ENCODE peak calls at places on chromosomes 5 and 9, in eight cellular contexts. P is GM12878; Q is CD8-positive, alpha-beta T cell; B is fibroblast of lung; A is ovary; D is epithelial cell of proximal tubule; N is cardiac muscle cell; T is BE2C. R is an unnamed sample.

GRCh38 chr5:13251623-13252367 is 692.7 kb downstream of the DNAH5 start:
- DNase-seq in P (no peak), Q (no peak), B (peak; percentile 85), A (no peak), D (no peak), N (peak; percentile 8), T (no peak), R (no peak)

GRCh38 chr5:32055891-32056866 is 117.9 kb downstream of the GOLPH3 start:
- DNase-seq in P (no peak), Q (no peak), B (no peak), A (no peak), D (no peak), N (no peak), T (no peak), R (no peak)

GRCh38 chr5:142800776-142801494 is 30.8 kb downstream of the ARHGAP26 start:
- DNase-seq in P (peak; percentile 48), Q (peak; percentile 71), B (no peak), A (no peak), D (no peak), N (no peak), T (no peak), R (no peak)

GRCh38 chr9:120570296-120570695 is 9.7 kb downstream of the CDK5RAP2 start:
- DNase-seq in P (no peak), Q (no peak), B (no peak), A (no peak), D (no peak), N (no peak), T (no peak), R (no peak)

GRCh38 chr9:109912082-109912581 is 132.1 kb downstream of the PALM2AKAP2 start:
- DNase-seq in P (no peak), Q (no peak), B (peak; percentile 63), A (no peak), D (no peak), N (peak; percentile 34), T (no peak), R (peak; percentile 66)

GRCh38 chr5:97876272-97876671 is 693.2 kb upstream of the RIOK2 start:
- DNase-seq in P (no peak), Q (no peak), B (peak; percentile 38), A (no peak), D (no peak), N (peak; percentile 49), T (no peak), R (no peak)

GRCh38 chr9:31140316-31140715 is 1244.1 kb upstream of the ACO1 start:
- DNase-seq in P (no peak), Q (no peak), B (peak; percentile 59), A (no peak), D (peak; percentile 12), N (peak; percentile 59), T (no peak), R (peak; percentile 14)

GRCh38 chr9:114071197-114071795 is 6.8 kb downstream of the AMBP start:
- DNase-seq in P (no peak), Q (no peak), B (no peak), A (no peak), D (no peak), N (no peak), T (no peak), R (no peak)

GRCh38 chr5:9477537-9477936 is 68.3 kb downstream of the SEMA5A start:
- DNase-seq in P (no peak), Q (no peak), B (no peak), A (no peak), D (no peak), N (no peak), T (no peak), R (no peak)

GRCh38 chr5:6849569-6849968 is 136.3 kb downstream of the TENT4A start:
- DNase-seq in P (no peak), Q (no peak), B (no peak), A (no peak), D (no peak), N (no peak), T (no peak), R (no peak)

GRCh38 chr5:150515446-150515845 is 7.5 kb downstream of the NDST1 start:
- DNase-seq in P (no peak), Q (no peak), B (peak; percentile 82), A (no peak), D (no peak), N (peak; percentile 78), T (no peak), R (peak; percentile 81)

GRCh38 chr5:148788636-148789035 is 37.8 kb upstream of the ADRB2 start:
- DNase-seq in P (no peak), Q (no peak), B (peak; percentile 31), A (no peak), D (no peak), N (no peak), T (no peak), R (no peak)

DNA sequence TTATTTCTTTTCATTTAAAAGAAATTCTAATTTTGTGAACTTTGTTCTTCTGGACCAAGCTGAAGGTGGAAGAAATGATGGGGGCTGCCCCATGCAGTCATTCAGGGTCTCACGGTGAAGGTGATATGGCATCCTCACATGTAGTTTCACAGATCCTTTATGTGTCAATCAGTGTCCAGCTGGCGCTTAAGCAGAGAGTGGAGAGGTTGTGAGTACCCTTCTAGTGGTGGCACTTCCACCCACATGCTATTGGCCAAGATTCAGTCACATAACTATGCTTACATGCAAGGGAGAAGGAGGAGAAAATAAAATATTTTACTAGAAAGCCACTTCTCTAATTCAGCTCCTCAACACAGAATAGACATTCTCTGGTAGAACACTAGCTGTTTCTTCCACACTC is 34.7 kb downstream of the PLPPR1 start:
- DNase-seq in P (no peak), Q (no peak), B (no peak), A (no peak), D (no peak), N (no peak), T (no peak), R (no peak)
- H3K4me3 ChIP-seq in P (no peak overlapping the region), Q (no peak overlapping the region), B (no peak overlapping the region), A (no peak overlapping the region), D (no peak overlapping the region), N (no peak overlapping the region), T (no peak overlapping the region), R (no peak overlapping the region)

DNA sequence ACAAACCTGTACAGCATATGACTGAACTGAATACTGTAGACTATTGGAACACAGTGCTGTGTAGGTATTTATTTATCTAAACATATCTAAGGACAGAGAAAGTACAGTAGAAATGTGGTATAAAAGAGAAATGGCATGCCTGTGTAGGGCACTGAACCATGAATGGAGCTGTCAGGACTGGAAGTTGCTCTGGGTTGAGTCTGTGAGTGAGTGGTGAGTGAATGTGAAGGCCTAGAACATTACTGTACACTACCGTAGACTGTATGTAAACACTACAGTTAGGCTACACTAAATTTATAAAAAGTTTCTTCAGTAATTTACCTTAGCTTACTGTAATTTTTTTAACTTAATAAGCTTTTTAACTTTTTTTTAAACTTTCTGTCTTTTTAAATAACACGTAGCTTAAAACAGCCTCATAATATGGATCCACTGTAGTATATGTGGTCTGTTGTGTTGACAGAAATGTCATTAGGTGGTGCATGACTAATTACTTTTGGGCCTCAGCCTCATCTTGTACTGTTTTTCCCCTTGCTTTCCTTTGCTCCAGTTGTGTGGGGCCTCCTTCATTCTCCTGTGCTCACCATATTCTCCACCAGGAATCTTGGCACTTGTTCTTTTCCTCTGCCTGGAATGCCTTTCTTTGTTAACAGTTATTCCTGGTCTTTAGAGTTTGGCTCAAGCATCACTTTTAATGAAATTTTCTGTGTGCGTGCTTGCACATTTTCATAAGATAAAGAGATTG is 8.8 kb downstream of the SPIN1 start:
- DNase-seq in P (no peak), Q (no peak), B (peak; percentile 93), A (no peak), D (no peak), N (peak; percentile 61), T (no peak), R (peak; percentile 22)
- TF ChIP-seq CTCF in P (no peak), Q (no peak), B (no peak), A (no peak), D (no peak), N (no peak), T (no peak), R (no peak)

GRCh38 chr9:19481471-19481870 is 72.7 kb downstream of the ACER2 start:
- DNase-seq in P (no peak), Q (no peak), B (no peak), A (no peak), D (no peak), N (peak; percentile 45), T (no peak), R (no peak)
- H3K4me3 ChIP-seq in P (no peak overlapping the region), Q (no peak overlapping the region), B (no peak overlapping the region), A (no peak overlapping the region), D (no peak overlapping the region), N (no peak overlapping the region), T (no peak overlapping the region), R (no peak overlapping the region)

DNA sequence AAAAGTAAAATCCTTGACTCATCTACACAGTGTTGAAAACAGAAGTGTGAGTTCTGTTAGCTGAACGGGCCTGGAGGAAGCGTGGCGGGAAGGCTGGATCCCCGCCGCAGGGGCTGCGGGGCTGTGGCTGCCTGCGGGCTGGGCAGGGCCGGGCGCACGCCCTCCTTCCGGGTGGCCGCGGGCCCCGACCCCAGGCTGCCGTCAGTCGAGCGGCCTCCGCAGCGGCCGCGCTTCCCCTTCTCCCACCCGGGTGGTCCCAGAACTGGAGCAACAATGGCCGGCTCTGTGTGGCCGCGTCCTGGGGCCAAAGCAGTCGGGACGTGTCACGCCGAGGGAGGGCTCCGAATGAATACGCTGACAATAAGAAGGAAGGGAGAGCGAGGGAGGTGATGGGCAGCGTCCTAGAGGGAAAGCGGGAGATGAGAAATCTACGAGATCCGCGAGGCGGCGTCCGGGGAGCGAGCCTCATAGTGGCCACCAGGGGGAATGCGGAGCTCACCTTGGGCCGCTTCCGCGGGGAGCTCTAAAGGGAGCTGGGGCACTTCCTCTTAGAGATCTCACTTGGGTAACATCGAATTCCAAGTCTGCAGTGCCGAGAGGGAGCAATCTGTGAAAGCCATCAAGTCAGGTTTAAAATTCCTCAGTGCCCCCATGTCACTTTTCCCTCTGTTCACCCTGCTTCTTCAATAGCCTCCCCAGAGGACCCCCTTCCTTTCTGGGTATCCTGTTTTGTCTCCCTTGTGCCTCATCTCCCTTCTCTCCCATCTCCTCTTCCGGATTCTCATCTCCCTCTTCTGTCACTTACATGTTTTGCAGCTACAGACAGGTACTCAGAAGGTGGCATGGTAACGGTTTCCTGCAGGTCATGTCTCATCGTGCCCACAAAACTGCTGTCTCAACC is 83.9 kb downstream of the SLC1A3 start:
- DNase-seq in P (peak; percentile 42), Q (peak; percentile 55), B (peak; percentile 74), A (peak; percentile 77), D (no peak), N (peak; percentile 86), T (peak; percentile 81), R (peak; percentile 72)
- TF ChIP-seq CTCF in P (peak; percentile 89), Q (peak; percentile 75), B (peak; percentile 95), A (peak; percentile 76), D (peak; percentile 84), N (peak; percentile 96), T (peak; percentile 89), R (peak; percentile 89)

DNA sequence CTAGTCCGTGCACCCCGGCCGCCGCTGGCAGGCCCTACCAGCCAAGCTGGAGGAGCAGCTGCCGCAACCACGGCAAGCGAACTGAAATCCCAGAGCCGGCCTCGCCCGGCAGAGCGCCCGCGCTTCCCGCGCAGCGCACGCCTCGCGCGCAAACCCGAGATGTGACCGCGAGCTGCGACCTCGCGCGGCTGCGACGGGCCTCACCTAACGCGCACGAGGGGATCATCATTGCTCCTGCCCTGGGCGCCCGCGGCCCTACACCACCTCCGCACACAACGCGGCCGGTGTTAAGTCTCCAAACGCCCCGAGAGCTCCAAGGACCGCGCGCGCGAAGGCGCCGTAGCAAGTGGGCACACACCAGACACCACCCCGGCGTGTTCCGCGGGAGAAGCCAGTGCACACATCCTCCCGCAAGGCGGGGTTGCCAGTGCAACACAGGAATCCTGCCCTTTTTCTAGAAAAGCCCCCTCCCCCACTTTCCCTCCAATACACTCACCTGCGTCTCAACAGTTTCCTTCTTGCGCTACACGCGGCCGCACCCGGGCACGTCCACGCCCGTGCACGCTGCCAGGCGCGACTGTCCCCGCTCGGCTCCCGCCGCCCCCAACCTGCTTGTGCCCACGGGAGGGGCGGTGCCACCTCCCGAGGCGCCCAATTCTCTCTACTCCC is 5.2 kb downstream of the ELAVL2 start:
- DNase-seq in P (no peak), Q (no peak), B (no peak), A (no peak), D (no peak), N (no peak), T (peak; percentile 17), R (no peak)
- H3K4me3 ChIP-seq in P (no peak overlapping the region), Q (no peak overlapping the region), B (no peak overlapping the region), A (peak overlapping the region; percentile 31), D (peak overlapping the region; percentile 45), N (peak overlapping the region; percentile 73), T (peak overlapping the region; percentile 41), R (no peak overlapping the region)

R was measured in fibroblast of villous mesenchyme.